ENCODE peak calls at places on chromosomes 4 and X, in nine cellular contexts. Z is GM04504, E is PC-9, B is coronary artery, Q is DND-41, C is GDM1, H is Calu3, G is amygdala, L is endothelial cell. I is an unnamed sample.

GRCh38 chrX:83771664-83772063 is 89.3 kb upstream of the CYLC1 start:
- DNase-seq in L (peak; percentile 9), E (no peak), Z (no peak), Q (no peak), C (peak; percentile 9), G (no peak), H (no peak), B (no peak), I (no peak)

GRCh38 chr4:155608231-155608885 is 58.3 kb upstream of the GUCY1A1 start:
- DNase-seq in Z (no peak), L (no peak), C (no peak), H (no peak), B (no peak), G (no peak), E (no peak), Q (no peak), I (no peak)

GRCh38 chrX:39730671-39731389 is 366.9 kb downstream of the BCOR start:
- DNase-seq in Z (peak; percentile 74), E (no peak), H (peak; percentile 68), B (peak; percentile 87), Q (peak; percentile 34), C (peak; percentile 69), G (peak; percentile 16), L (peak; percentile 36), I (peak; percentile 78)

GRCh38 chr4:73707918-73708577 is 32.3 kb upstream of the CXCL8 start:
- DNase-seq in G (no peak), E (peak; percentile 91), H (peak; percentile 41), Z (peak; percentile 69), C (peak; percentile 64), L (no peak), B (peak; percentile 78), Q (peak; percentile 48), I (peak; percentile 70)

GRCh38 chr4:126592088-126592487 is 1040.7 kb upstream of the INTU start:
- DNase-seq in G (no peak), Z (no peak), H (no peak), Q (no peak), L (no peak), E (no peak), B (no peak), C (no peak), I (no peak)

GRCh38 chr4:14345356-14345775 is 656.9 kb upstream of the CPEB2 start:
- DNase-seq in E (no peak), B (no peak), H (no peak), C (peak; percentile 29), L (no peak), Z (peak; percentile 14), Q (no peak), G (no peak), I (no peak)

GRCh38 chrX:115490814-115491213 is 70.2 kb upstream of the PLS3 start:
- DNase-seq in G (no peak), L (no peak), E (no peak), C (no peak), Z (no peak), B (no peak), H (no peak), Q (no peak), I (no peak)

GRCh38 chr4:12409507-12410190 is 981.0 kb upstream of the HS3ST1 start:
- DNase-seq in B (no peak), G (no peak), L (no peak), Q (no peak), H (no peak), C (no peak), E (peak; percentile 41), Z (no peak), I (no peak)

GRCh38 chr4:15376145-15376544 is 51.7 kb upstream of the C1QTNF7 start:
- DNase-seq in L (no peak), E (no peak), B (no peak), G (no peak), H (no peak), Q (no peak), C (no peak), Z (no peak), I (no peak)

GRCh38 chr4:112060212-112060611 is 85.0 kb upstream of the FAM241A start:
- DNase-seq in H (peak; percentile 9), B (no peak), E (no peak), C (no peak), G (no peak), L (peak; percentile 18), Z (no peak), Q (no peak), I (no peak)

GRCh38 chr4:163755013-163755412 is 260.5 kb downstream of the TMA16 start:
- DNase-seq in G (no peak), L (no peak), H (no peak), C (no peak), B (no peak), Z (no peak), Q (no peak), E (no peak), I (no peak)

GRCh38 chr4:53039741-53040458 is 177.8 kb downstream of the RASL11B start:
- DNase-seq in L (no peak), Q (no peak), Z (no peak), E (no peak), B (no peak), G (no peak), C (no peak), H (no peak), I (no peak)

GRCh38 chrX:74525116-74525515 is 89.3 kb downstream of the RLIM start:
- DNase-seq in Z (no peak), L (no peak), C (no peak), H (no peak), B (no peak), E (no peak), Q (no peak), G (no peak), I (no peak)

GRCh38 chr4:140305053-140305452 is 68.4 kb upstream of the SCOC start:
- DNase-seq in H (no peak), Z (no peak), C (no peak), B (no peak), L (no peak), E (peak; percentile 46), Q (no peak), G (no peak), I (no peak)

GRCh38 chrX:21996872-21997271 is 35.3 kb upstream of the PHEX start:
- DNase-seq in Q (no peak), C (peak; percentile 9), B (no peak), Z (peak; percentile 8), L (no peak), E (peak; percentile 58), H (peak; percentile 1), G (no peak), I (no peak)

GRCh38 chr4:56958111-56958517 is 19.3 kb downstream of the NOA1 start:
- DNase-seq in E (no peak), C (no peak), L (no peak), Z (peak; percentile 95), H (no peak), G (no peak), Q (no peak), B (peak; percentile 91), I (peak; percentile 86)

I was measured in uterus.